ENCODE peak calls at places on chromosome 20, in eight cellular contexts. D is GM06990, H is NCI-H446, R is HEK293T, A is GM20000, G is NCI-H2171 treated with DMSO at 0.1 percent for 48 hours, U is PC-3, J is foreskin fibroblast. B is an unnamed sample.

GRCh38 chr20:50715694-50716093 is 15.7 kb upstream of the PARD6B start:
- DNase-seq in R (no peak), U (peak), G (no peak), D (no peak), H (no peak), J (no peak), A (no peak), B (no peak)

GRCh38 chr20:407097-407952 is 774 bp upstream of the RBCK1 start:
- DNase-seq in J (peak), D (peak), H (peak), U (peak), A (peak), R (peak), G (peak), B (peak)

GRCh38 chr20:35743693-35744491 is 1.8 kb upstream of the RBM39 start:
- DNase-seq in U (no peak), J (no peak), D (no peak), H (no peak), G (no peak), R (no peak), A (no peak), B (no peak)

GRCh38 chr20:19784511-19785172 is 26.6 kb downstream of the RIN2 start:
- DNase-seq in J (peak), G (peak), D (no peak), A (peak), R (peak), U (peak), H (peak), B (peak)

GRCh38 chr20:63346131-63347080 is 14.7 kb downstream of the CHRNA4 start:
- DNase-seq in A (no peak), J (no peak), U (no peak), R (no peak), G (no peak), H (no peak), D (no peak), B (no peak)

GRCh38 chr20:23200914-23201313 is 114.8 kb upstream of the CD93 start:
- DNase-seq in U (peak), D (no peak), J (no peak), H (no peak), R (peak), A (peak), G (peak), B (peak)

GRCh38 chr20:63978319-63979220 is 872 bp downstream of the SAMD10 start:
- DNase-seq in J (no peak), D (peak), A (peak), G (no peak), U (peak), H (no peak), R (peak), B (peak)

GRCh38 chr20:39106791-39107190 is 144.6 kb downstream of the DHX35 start:
- DNase-seq in R (no peak), J (no peak), U (no peak), G (no peak), A (no peak), D (no peak), H (no peak), B (no peak)

GRCh38 chr20:46562373-46563169 is 12.1 kb upstream of the OCSTAMP start:
- DNase-seq in U (peak), R (peak), H (peak), J (peak), G (peak), D (no peak), A (peak), B (peak)

GRCh38 chr20:58584881-58585752 is 66.0 kb upstream of the STX16 start:
- DNase-seq in U (no peak), A (no peak), D (no peak), H (no peak), J (peak), G (no peak), R (no peak), B (no peak)

GRCh38 chr20:17614812-17615644 is 45.2 kb downstream of the DSTN start:
- DNase-seq in G (no peak), R (no peak), U (no peak), J (no peak), H (no peak), A (no peak), D (no peak), B (no peak)

GRCh38 chr20:10761232-10761631 is 87.4 kb upstream of the JAG1 start:
- DNase-seq in G (peak), H (peak), A (no peak), D (no peak), R (no peak), U (peak), J (no peak), B (peak)